ENCODE peak calls at places on chromosomes 1 and 21, in seven cellular contexts. D is activated T-helper 1 cell treated with anti-CD3 and anti-CD28 coated beads, Interleukin-12 subunit alpha, Interleukin-12 subunit beta, Interleukin-2, Interleukin-4 antibody, amounts not matched to agents 30 ng/mL and 10 ng/mL and 1 ng/mL, durations not matched to agents 14 hours and 24 hours and 36 hours; V is activated gamma-delta T cell; B is lower lobe of right lung; F is IMR-90; N is breast epithelium; K is central memory CD8-positive, alpha-beta T cell. W is an unnamed sample.

GRCh38 chr1:24989082-24989481 is 59.0 kb upstream of the RUNX3 start:
- DNase-seq in F (no peak), K (no peak), N (no peak), D (no peak), V (no peak), B (no peak), W (no peak)

GRCh38 chr1:154595621-154596020 is 12.4 kb downstream of the ADAR start:
- DNase-seq in K (no peak), D (no peak), N (no peak), B (no peak), F (peak; percentile 87), V (no peak), W (no peak)

GRCh38 chr21:38300180-38300579 is 43.4 kb downstream of the KCNJ15 start:
- DNase-seq in N (no peak), D (no peak), V (no peak), K (no peak), B (no peak), F (no peak), W (no peak)

GRCh38 chr1:175731581-175731980 is 11.8 kb downstream of the TNR start:
- DNase-seq in D (no peak), K (no peak), F (no peak), N (no peak), B (no peak), V (no peak), W (no peak)

GRCh38 chr21:43696214-43696613 is 22.7 kb upstream of the PDXK start:
- DNase-seq in V (no peak), N (no peak), F (no peak), B (peak; percentile 35), D (no peak), K (no peak), W (no peak)

GRCh38 chr1:232462200-232462599 is 167.7 kb downstream of the SIPA1L2 start:
- DNase-seq in B (no peak), D (no peak), V (no peak), F (peak; percentile 20), K (no peak), N (no peak), W (no peak)

GRCh38 chr1:226404063-226404903 is 3.6 kb downstream of the PARP1 start:
- DNase-seq in B (no peak), F (peak; percentile 68), V (no peak), N (no peak), K (no peak), D (no peak), W (no peak)

GRCh38 chr1:85366391-85366790 is 90.0 kb upstream of the BCL10 start:
- DNase-seq in N (no peak), F (peak; percentile 93), K (no peak), V (no peak), D (no peak), B (no peak), W (no peak)

GRCh38 chr1:155979525-155980343 is 1.4 kb upstream of the ARHGEF2 start:
- DNase-seq in K (no peak), B (no peak), V (no peak), N (no peak), F (no peak), D (no peak), W (no peak)

GRCh38 chr1:229380514-229381160 is 37.8 kb upstream of the CCSAP start:
- DNase-seq in N (no peak), V (no peak), B (no peak), F (no peak), D (no peak), K (no peak), W (no peak)

GRCh38 chr21:38963006-38963405 is 157.3 kb downstream of the ETS2 start:
- DNase-seq in V (no peak), D (no peak), N (no peak), F (no peak), K (no peak), B (no peak), W (no peak)

GRCh38 chr1:22331618-22332017 is 120.0 kb upstream of the ZBTB40 start:
- DNase-seq in V (no peak), B (no peak), K (no peak), D (no peak), F (no peak), N (no peak), W (no peak)

GRCh38 chr21:44865561-44866280 is 7.8 kb downstream of the PTTG1IP start:
- DNase-seq in K (no peak), V (no peak), D (no peak), B (no peak), F (no peak), N (no peak), W (no peak)

GRCh38 chr1:29786195-29786594 is 549.9 kb downstream of the PTPRU start:
- DNase-seq in K (no peak), N (no peak), V (no peak), F (no peak), B (no peak), D (no peak), W (no peak)

GRCh38 chr1:192852001-192852400 is 43.2 kb downstream of the RGS2 start:
- DNase-seq in F (no peak), D (no peak), N (no peak), B (no peak), V (no peak), K (no peak), W (no peak)

GRCh38 chr1:232404981-232405380 is 225.0 kb downstream of the SIPA1L2 start:
- DNase-seq in N (no peak), D (no peak), V (no peak), F (no peak), B (no peak), K (no peak), W (no peak)

GRCh38 chr1:111648826-111649225 is 29.2 kb downstream of the RAP1A start:
- DNase-seq in K (no peak), V (no peak), F (no peak), B (no peak), D (no peak), N (no peak), W (no peak)

GRCh38 chr21:16454371-16454770 is 724.6 kb downstream of the USP25 start:
- DNase-seq in K (no peak), B (no peak), F (no peak), D (no peak), V (no peak), N (no peak), W (no peak)

GRCh38 chr1:93200086-93200620 is 19.6 kb downstream of the CCDC18 start:
- DNase-seq in N (no peak), D (no peak), F (peak; percentile 13), V (no peak), B (no peak), K (no peak), W (no peak)

GRCh38 chr1:226131639-226132038 is 54.9 kb downstream of the ACBD3 start:
- DNase-seq in F (no peak), K (no peak), B (no peak), N (no peak), V (no peak), D (no peak), W (no peak)

GRCh38 chr1:84426376-84426775 is 28.1 kb downstream of the DNASE2B start:
- DNase-seq in B (no peak), K (no peak), V (no peak), N (no peak), F (no peak), D (no peak), W (no peak)

GRCh38 chr1:244796719-244797406 is 38.6 kb upstream of the COX20 start:
- DNase-seq in N (peak; percentile 41), V (no peak), F (peak; percentile 68), D (peak; percentile 19), B (no peak), K (peak; percentile 39), W (no peak)

GRCh38 chr1:224106568-224107281 is 7.2 kb upstream of the FBXO28 start:
- DNase-seq in K (no peak), B (no peak), D (no peak), N (peak; percentile 51), F (peak; percentile 56), V (no peak), W (no peak)

GRCh38 chr1:232367293-232367692 is 262.6 kb downstream of the SIPA1L2 start:
- DNase-seq in B (no peak), D (no peak), K (no peak), N (no peak), F (no peak), V (no peak), W (peak; percentile 30)

GRCh38 chr1:58874757-58875755 is 91.2 kb upstream of the JUN start:
- DNase-seq in K (no peak), F (peak; percentile 51), N (peak; percentile 65), B (no peak), V (no peak), D (no peak), W (peak; percentile 35)

GRCh38 chr1:100719490-100719889 is at the start of gene VCAM1:
- DNase-seq in B (no peak), K (no peak), N (no peak), V (no peak), F (peak; percentile 57), D (no peak), W (peak; percentile 9)

GRCh38 chr1:67647814-67648358 is 37.1 kb upstream of the GADD45A start:
- DNase-seq in K (no peak), D (no peak), V (no peak), N (no peak), F (no peak), B (no peak), W (no peak)

GRCh38 chr21:36749935-36750578 is 51.1 kb downstream of the SIM2 start:
- DNase-seq in V (no peak), N (no peak), K (no peak), F (peak; percentile 44), B (no peak), D (no peak), W (peak; percentile 79)

GRCh38 chr1:67735806-67736627 is 51.0 kb downstream of the GADD45A start:
- DNase-seq in K (no peak), V (no peak), F (peak; percentile 96), D (peak; percentile 28), N (peak; percentile 78), B (peak; percentile 55), W (no peak)

GRCh38 chr1:82227696-82228095 is 427.0 kb downstream of the ADGRL2 start:
- DNase-seq in N (peak; percentile 60), B (no peak), D (no peak), V (no peak), K (no peak), F (no peak), W (no peak)

GRCh38 chr1:28971980-28972771 is 57.8 kb downstream of the EPB41 start:
- DNase-seq in B (no peak), V (no peak), N (no peak), F (peak; percentile 96), K (no peak), D (no peak), W (no peak)

GRCh38 chr21:43297411-43297981 is 128.7 kb downstream of the CRYAA start:
- DNase-seq in F (no peak), K (no peak), N (no peak), D (no peak), B (peak; percentile 30), V (no peak), W (no peak)

GRCh38 chr1:232463226-232463625 is 166.7 kb downstream of the SIPA1L2 start:
- DNase-seq in V (no peak), F (peak; percentile 61), N (no peak), D (no peak), B (no peak), K (no peak), W (no peak)

GRCh38 chr1:31689394-31689793 is 14.4 kb downstream of the COL16A1 start:
- DNase-seq in D (no peak), V (no peak), F (no peak), B (no peak), K (no peak), N (no peak), W (no peak)

GRCh38 chr1:113895084-113895483 is 7.7 kb upstream of the BCL2L15 start:
- DNase-seq in K (no peak), N (no peak), D (no peak), B (no peak), F (no peak), V (no peak), W (no peak)

GRCh38 chr21:32347351-32347750 is 45.5 kb downstream of the URB1 start:
- DNase-seq in K (no peak), F (no peak), N (no peak), D (no peak), B (no peak), V (no peak), W (no peak)